ENCODE peak calls at places on chromosomes 4 and X, in seven cellular contexts. F is RWPE1, T is coronary artery, W is WTC11, N is lower leg skin, D is Calu3, S is tibial artery. R is an unnamed sample.

GRCh38 chr4:14125375-14126129 is 498.0 kb upstream of the BOD1L1 start:
- DNase-seq in F (no peak), T (no peak), W (no peak), N (no peak), D (no peak), S (no peak), R (no peak)

GRCh38 chr4:71300964-71301363 is 37.9 kb upstream of the SLC4A4 start:
- DNase-seq in F (no peak), T (no peak), W (no peak), N (no peak), D (no peak), S (no peak), R (no peak)

GRCh38 chr4:48184891-48185290 is 50.8 kb upstream of the TXK start:
- DNase-seq in F (no peak), T (no peak), W (no peak), N (no peak), D (no peak), S (no peak), R (no peak)

GRCh38 chr4:1196421-1197183 is 24.2 kb upstream of the SPON2 start:
- DNase-seq in F (no peak), T (peak; percentile 67), W (no peak), N (no peak), D (no peak), S (no peak), R (no peak)

GRCh38 chr4:19381068-19381467 is 870.6 kb upstream of the SLIT2 start:
- DNase-seq in F (peak; percentile 48), T (no peak), W (no peak), N (no peak), D (no peak), S (no peak), R (no peak)

GRCh38 chr4:185504098-185505047 is 30.9 kb downstream of the PDLIM3 start:
- DNase-seq in F (peak; percentile 5), T (peak; percentile 95), W (no peak), N (no peak), D (no peak), S (peak; percentile 74), R (no peak)

GRCh38 chrX:40174594-40175415 is 77.0 kb upstream of the BCOR start:
- DNase-seq in F (no peak), T (no peak), W (peak; percentile 48), N (no peak), D (no peak), S (no peak), R (no peak)

GRCh38 chr4:177356921-177357320 is 47.2 kb downstream of the NEIL3 start:
- DNase-seq in F (no peak), T (no peak), W (no peak), N (no peak), D (no peak), S (no peak), R (no peak)

GRCh38 chr4:137647375-137647774 is 115.1 kb upstream of the PCDH18 start:
- DNase-seq in F (no peak), T (no peak), W (no peak), N (no peak), D (no peak), S (no peak), R (no peak)

GRCh38 chrX:53379747-53380146 is 42.7 kb downstream of the SMC1A start:
- DNase-seq in F (no peak), T (no peak), W (no peak), N (no peak), D (no peak), S (no peak), R (no peak)

GRCh38 chr4:101123231-101123630 is 224.1 kb downstream of the PPP3CA start:
- DNase-seq in F (no peak), T (no peak), W (no peak), N (no peak), D (no peak), S (no peak), R (no peak)

GRCh38 chr4:7217039-7217438 is 24.7 kb downstream of the SORCS2 start:
- DNase-seq in F (no peak), T (no peak), W (no peak), N (no peak), D (no peak), S (no peak), R (no peak)

GRCh38 chr4:88964450-88964849 is 92.5 kb downstream of the FAM13A start:
- DNase-seq in F (peak; percentile 70), T (no peak), W (no peak), N (no peak), D (no peak), S (no peak), R (no peak)

GRCh38 chr4:89290727-89291126 is 16.9 kb downstream of the GPRIN3 start:
- DNase-seq in F (no peak), T (no peak), W (no peak), N (no peak), D (no peak), S (no peak), R (no peak)

GRCh38 chrX:101452051-101452450 is 33.2 kb upstream of the ARMCX4 start:
- DNase-seq in F (no peak), T (no peak), W (no peak), N (no peak), D (no peak), S (no peak), R (no peak)

GRCh38 chr4:127783971-127784519 is 1.9 kb downstream of the HSPA4L start:
- DNase-seq in F (peak; percentile 5), T (no peak), W (no peak), N (no peak), D (no peak), S (no peak), R (no peak)

GRCh38 chr4:88843067-88843723 is 145.6 kb upstream of the NAP1L5 start:
- DNase-seq in F (no peak), T (no peak), W (no peak), N (no peak), D (no peak), S (no peak), R (no peak)

GRCh38 chr4:90241008-90241407 is 113.8 kb downstream of the CCSER1 start:
- DNase-seq in F (no peak), T (no peak), W (no peak), N (no peak), D (no peak), S (no peak), R (no peak)

GRCh38 chr4:6779667-6780565 is 2.6 kb upstream of the KIAA0232 start:
- DNase-seq in F (no peak), T (no peak), W (no peak), N (no peak), D (no peak), S (no peak), R (peak; percentile 64)

GRCh38 chrX:6667048-6667768 is 132.3 kb upstream of the VCX3A start:
- DNase-seq in F (no peak), T (no peak), W (no peak), N (no peak), D (no peak), S (no peak), R (no peak)

GRCh38 chr4:3641501-3641900 is 109.3 kb upstream of the LRPAP1 start:
- DNase-seq in F (no peak), T (no peak), W (no peak), N (no peak), D (no peak), S (no peak), R (no peak)

GRCh38 chr4:102826105-102826889 is 1.1 kb downstream of the UBE2D3 start:
- DNase-seq in F (no peak), T (no peak), W (no peak), N (no peak), D (no peak), S (no peak), R (no peak)

GRCh38 chr4:102827674-102828496 is 534 bp upstream of the UBE2D3 start:
- DNase-seq in F (peak; percentile 89), T (peak; percentile 100), W (peak; percentile 96), N (peak; percentile 100), D (peak; percentile 93), S (peak; percentile 100), R (no peak)

GRCh38 chr4:102825261-102826071 is 1.9 kb downstream of the UBE2D3 start:
- DNase-seq in F (peak; percentile 37), T (no peak), W (no peak), N (peak; percentile 61), D (no peak), S (peak; percentile 51), R (no peak)

GRCh38 chr4:102828497-102828808 is 1.1 kb upstream of the UBE2D3 start:
- DNase-seq in F (no peak), T (no peak), W (no peak), N (no peak), D (no peak), S (no peak), R (no peak)

DNA sequence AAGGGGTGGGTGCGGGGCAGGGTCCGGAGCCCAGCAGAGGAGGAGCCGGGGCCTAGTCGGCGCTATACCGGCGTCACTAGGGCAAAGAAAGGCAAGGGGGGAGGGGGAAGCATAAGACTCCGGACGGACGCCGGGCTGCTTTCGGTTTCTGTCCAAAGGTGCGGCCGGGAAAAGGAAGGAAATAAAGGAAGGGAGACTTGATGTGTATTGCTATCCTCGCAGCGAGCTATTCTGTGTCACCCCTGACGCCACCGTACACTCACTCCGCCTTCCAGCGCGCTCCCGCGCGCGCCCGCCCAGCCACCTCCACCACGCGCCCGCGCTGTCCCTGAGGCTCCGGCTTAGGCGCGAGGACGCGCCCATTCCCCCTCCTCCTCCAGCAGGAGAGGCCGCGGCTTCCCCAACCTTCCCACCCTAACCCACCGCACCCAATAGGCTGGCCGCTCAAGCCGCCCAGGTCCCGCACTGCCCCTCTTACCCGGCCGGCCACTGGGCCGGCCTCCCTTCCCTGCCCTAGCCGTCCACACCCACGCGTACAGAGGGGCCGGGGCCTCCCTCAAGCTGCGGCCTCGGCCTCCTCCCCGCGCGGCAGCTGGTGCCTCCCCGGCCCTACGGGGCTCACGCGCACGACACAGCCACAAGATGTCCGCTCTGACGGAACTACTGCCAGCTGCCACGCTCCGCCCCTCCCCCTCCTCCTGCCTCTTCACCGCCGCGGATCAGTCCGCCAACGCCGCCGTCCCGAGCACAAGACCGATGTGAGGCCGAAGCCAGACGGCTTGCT is at the start of gene UBE2D3:
- DNase-seq in F (peak; percentile 59), T (peak; percentile 98), W (peak; percentile 92), N (peak; percentile 93), D (peak; percentile 93), S (peak; percentile 92), R (no peak)
- TF ChIP-seq CTCF in F (no peak), T (no peak), W (no peak), N (no peak), D (no peak), S (no peak), R (peak; percentile 20)

GRCh38 chr4:142850478-142850877 is 4.4 kb upstream of the INPP4B start:
- DNase-seq in F (no peak), T (no peak), W (no peak), N (no peak), D (peak; percentile 4), S (no peak), R (no peak)
- TF ChIP-seq CTCF in F (peak; percentile 13), T (no peak), W (peak; percentile 18), N (no peak), D (peak; percentile 37), S (peak; percentile 6), R (no peak)

GRCh38 chr4:37188100-37188499 is 56.4 kb upstream of the NWD2 start:
- DNase-seq in F (no peak), T (no peak), W (peak; percentile 63), N (no peak), D (peak; percentile 2), S (no peak), R (no peak)
- TF ChIP-seq CTCF in F (no peak), T (no peak), W (peak; percentile 77), N (no peak), D (no peak), S (no peak), R (peak; percentile 17)

DNA sequence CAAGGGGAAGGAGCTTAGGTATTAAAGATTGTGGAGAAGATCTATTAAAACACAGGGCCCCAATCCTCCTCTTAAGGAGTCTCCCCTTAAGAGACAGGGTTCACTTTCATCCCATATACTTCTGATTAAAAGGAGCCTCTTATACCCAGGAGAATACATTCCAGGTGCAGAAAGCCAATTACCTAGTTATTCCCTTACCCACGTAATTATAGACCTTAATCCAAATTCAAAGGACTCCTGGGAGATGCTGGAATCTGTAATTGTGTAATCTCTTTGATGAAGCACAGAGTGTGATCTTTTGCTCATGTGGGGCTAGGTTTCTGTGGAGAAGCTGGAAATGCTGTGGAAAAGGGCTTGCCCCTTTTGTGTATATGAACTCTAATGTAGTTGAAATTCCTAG is 1.4 kb upstream of the SEC24B start:
- DNase-seq in F (no peak), T (no peak), W (no peak), N (no peak), D (no peak), S (no peak), R (no peak)
- TF ChIP-seq CTCF in F (no peak), T (no peak), W (no peak), N (no peak), D (no peak), S (no peak), R (no peak)

R was measured in D721Med.